ENCODE peak calls at places on chromosomes 16 and 17, in six cellular contexts. One of them, this sample, is unnamed.

GRCh38 chr17:9837551-9838471 is 12.1 kb downstream of the GLP2R start:
- DNase-seq in WTC11: no peak
- DNase-seq in transverse colon: peak
- DNase-seq in SK-N-SH: no peak
- DNase-seq in GM12865: no peak
- DNase-seq in activated CD8-positive, alpha-beta T cell treated with anti-CD3 and anti-CD28 coated beads for 36 hours: no peak
- DNase-seq in this sample: no peak

GRCh38 chr16:72013389-72013788 is 4.8 kb downstream of the DHODH start:
- DNase-seq in WTC11: no peak
- DNase-seq in transverse colon: no peak
- DNase-seq in SK-N-SH: no peak
- DNase-seq in GM12865: no peak
- DNase-seq in activated CD8-positive, alpha-beta T cell treated with anti-CD3 and anti-CD28 coated beads for 36 hours: peak
- DNase-seq in this sample: no peak

GRCh38 chr17:68674271-68674925 is 73.2 kb upstream of the FAM20A start:
- DNase-seq in WTC11: no peak
- DNase-seq in transverse colon: no peak
- DNase-seq in SK-N-SH: no peak
- DNase-seq in GM12865: no peak
- DNase-seq in activated CD8-positive, alpha-beta T cell treated with anti-CD3 and anti-CD28 coated beads for 36 hours: no peak
- DNase-seq in this sample: no peak

GRCh38 chr17:68346448-68346847 is 55.2 kb downstream of the ARSG start:
- DNase-seq in WTC11: no peak
- DNase-seq in transverse colon: peak
- DNase-seq in SK-N-SH: no peak
- DNase-seq in GM12865: peak
- DNase-seq in activated CD8-positive, alpha-beta T cell treated with anti-CD3 and anti-CD28 coated beads for 36 hours: peak
- DNase-seq in this sample: peak

GRCh38 chr17:53633856-53634255 is 188.9 kb upstream of the KIF2B start:
- DNase-seq in WTC11: no peak
- DNase-seq in transverse colon: no peak
- DNase-seq in SK-N-SH: no peak
- DNase-seq in GM12865: no peak
- DNase-seq in activated CD8-positive, alpha-beta T cell treated with anti-CD3 and anti-CD28 coated beads for 36 hours: no peak
- DNase-seq in this sample: no peak

GRCh38 chr16:85911531-85911930 is 12.6 kb downstream of the IRF8 start:
- DNase-seq in WTC11: no peak
- DNase-seq in transverse colon: no peak
- DNase-seq in SK-N-SH: no peak
- DNase-seq in GM12865: no peak
- DNase-seq in activated CD8-positive, alpha-beta T cell treated with anti-CD3 and anti-CD28 coated beads for 36 hours: no peak
- DNase-seq in this sample: no peak

GRCh38 chr17:39578272-39578671 is 29.4 kb downstream of the NEUROD2 start:
- DNase-seq in WTC11: no peak
- DNase-seq in transverse colon: no peak
- DNase-seq in SK-N-SH: no peak
- DNase-seq in GM12865: no peak
- DNase-seq in activated CD8-positive, alpha-beta T cell treated with anti-CD3 and anti-CD28 coated beads for 36 hours: no peak
- DNase-seq in this sample: no peak

GRCh38 chr17:28446716-28447395 is 26.6 kb upstream of the SLC13A2 start:
- DNase-seq in WTC11: no peak
- DNase-seq in transverse colon: no peak
- DNase-seq in SK-N-SH: no peak
- DNase-seq in GM12865: no peak
- DNase-seq in activated CD8-positive, alpha-beta T cell treated with anti-CD3 and anti-CD28 coated beads for 36 hours: no peak
- DNase-seq in this sample: no peak

GRCh38 chr16:14285542-14286380 is 214.6 kb downstream of the MRTFB start:
- DNase-seq in WTC11: peak
- DNase-seq in transverse colon: peak
- DNase-seq in SK-N-SH: peak
- DNase-seq in GM12865: peak
- DNase-seq in activated CD8-positive, alpha-beta T cell treated with anti-CD3 and anti-CD28 coated beads for 36 hours: peak
- DNase-seq in this sample: peak

GRCh38 chr17:58352843-58353719 is 1.1 kb upstream of the SUPT4H1 start:
- DNase-seq in WTC11: peak
- DNase-seq in transverse colon: peak
- DNase-seq in SK-N-SH: peak
- DNase-seq in GM12865: peak
- DNase-seq in activated CD8-positive, alpha-beta T cell treated with anti-CD3 and anti-CD28 coated beads for 36 hours: peak
- DNase-seq in this sample: no peak

GRCh38 chr16:747978-748746 is 7.4 kb upstream of the CIAO3 start:
- DNase-seq in WTC11: no peak
- DNase-seq in transverse colon: no peak
- DNase-seq in SK-N-SH: no peak
- DNase-seq in GM12865: no peak
- DNase-seq in activated CD8-positive, alpha-beta T cell treated with anti-CD3 and anti-CD28 coated beads for 36 hours: no peak
- DNase-seq in this sample: no peak

GRCh38 chr16:27428035-27428785 is 26.2 kb downstream of the IL21R start:
- DNase-seq in WTC11: no peak
- DNase-seq in transverse colon: no peak
- DNase-seq in SK-N-SH: no peak
- DNase-seq in GM12865: peak
- DNase-seq in activated CD8-positive, alpha-beta T cell treated with anti-CD3 and anti-CD28 coated beads for 36 hours: peak
- DNase-seq in this sample: peak

GRCh38 chr17:6695051-6695450 is 18.1 kb downstream of the SLC13A5 start:
- DNase-seq in WTC11: no peak
- DNase-seq in transverse colon: no peak
- DNase-seq in SK-N-SH: no peak
- DNase-seq in GM12865: no peak
- DNase-seq in activated CD8-positive, alpha-beta T cell treated with anti-CD3 and anti-CD28 coated beads for 36 hours: no peak
- DNase-seq in this sample: no peak

GRCh38 chr16:23505180-23505665 is 5.1 kb downstream of the GGA2 start:
- DNase-seq in WTC11: no peak
- DNase-seq in transverse colon: no peak
- DNase-seq in SK-N-SH: no peak
- DNase-seq in GM12865: no peak
- DNase-seq in activated CD8-positive, alpha-beta T cell treated with anti-CD3 and anti-CD28 coated beads for 36 hours: no peak
- DNase-seq in this sample: no peak

GRCh38 chr17:16352303-16352837 is 899 bp downstream of the CENPV start:
- DNase-seq in WTC11: peak
- DNase-seq in transverse colon: peak
- DNase-seq in SK-N-SH: peak
- DNase-seq in GM12865: peak
- DNase-seq in activated CD8-positive, alpha-beta T cell treated with anti-CD3 and anti-CD28 coated beads for 36 hours: peak
- DNase-seq in this sample: peak

GRCh38 chr17:182164-182751 is 808 bp upstream of the DOC2B start:
- DNase-seq in WTC11: peak
- DNase-seq in transverse colon: no peak
- DNase-seq in SK-N-SH: no peak
- DNase-seq in GM12865: no peak
- DNase-seq in activated CD8-positive, alpha-beta T cell treated with anti-CD3 and anti-CD28 coated beads for 36 hours: no peak
- DNase-seq in this sample: no peak

GRCh38 chr17:15083225-15083624 is 181.9 kb downstream of the PMP22 start:
- DNase-seq in WTC11: no peak
- DNase-seq in transverse colon: no peak
- DNase-seq in SK-N-SH: no peak
- DNase-seq in GM12865: no peak
- DNase-seq in activated CD8-positive, alpha-beta T cell treated with anti-CD3 and anti-CD28 coated beads for 36 hours: no peak
- DNase-seq in this sample: no peak

GRCh38 chr16:89052824-89053724 is 40.6 kb upstream of the ACSF3 start:
- DNase-seq in WTC11: no peak
- DNase-seq in transverse colon: peak
- DNase-seq in SK-N-SH: peak
- DNase-seq in GM12865: no peak
- DNase-seq in activated CD8-positive, alpha-beta T cell treated with anti-CD3 and anti-CD28 coated beads for 36 hours: no peak
- DNase-seq in this sample: no peak

GRCh38 chr16:58418601-58419000 is 26.3 kb downstream of the GINS3 start:
- DNase-seq in WTC11: no peak
- DNase-seq in transverse colon: no peak
- DNase-seq in SK-N-SH: no peak
- DNase-seq in GM12865: no peak
- DNase-seq in activated CD8-positive, alpha-beta T cell treated with anti-CD3 and anti-CD28 coated beads for 36 hours: no peak
- DNase-seq in this sample: peak

GRCh38 chr17:6035801-6036394 is 34.3 kb upstream of the WSCD1 start:
- DNase-seq in WTC11: no peak
- DNase-seq in transverse colon: no peak
- DNase-seq in SK-N-SH: no peak
- DNase-seq in GM12865: no peak
- DNase-seq in activated CD8-positive, alpha-beta T cell treated with anti-CD3 and anti-CD28 coated beads for 36 hours: no peak
- DNase-seq in this sample: no peak

GRCh38 chr17:7080445-7081041 is 492 bp upstream of the CLEC10A start:
- DNase-seq in WTC11: no peak
- DNase-seq in transverse colon: no peak
- DNase-seq in SK-N-SH: no peak
- DNase-seq in GM12865: no peak
- DNase-seq in activated CD8-positive, alpha-beta T cell treated with anti-CD3 and anti-CD28 coated beads for 36 hours: no peak
- DNase-seq in this sample: no peak

GRCh38 chr16:49466881-49467280 is 93.3 kb downstream of the C16orf78 start:
- DNase-seq in WTC11: no peak
- DNase-seq in transverse colon: no peak
- DNase-seq in SK-N-SH: no peak
- DNase-seq in GM12865: no peak
- DNase-seq in activated CD8-positive, alpha-beta T cell treated with anti-CD3 and anti-CD28 coated beads for 36 hours: no peak
- DNase-seq in this sample: no peak

GRCh38 chr17:5592382-5592781 is 8.1 kb upstream of the NLRP1 start:
- DNase-seq in WTC11: no peak
- DNase-seq in transverse colon: no peak
- DNase-seq in SK-N-SH: peak
- DNase-seq in GM12865: peak
- DNase-seq in activated CD8-positive, alpha-beta T cell treated with anti-CD3 and anti-CD28 coated beads for 36 hours: no peak
- DNase-seq in this sample: peak

GRCh38 chr17:14340968-14341412 is 40.1 kb downstream of the HS3ST3B1 start:
- DNase-seq in WTC11: no peak
- DNase-seq in transverse colon: no peak
- DNase-seq in SK-N-SH: no peak
- DNase-seq in GM12865: no peak
- DNase-seq in activated CD8-positive, alpha-beta T cell treated with anti-CD3 and anti-CD28 coated beads for 36 hours: no peak
- DNase-seq in this sample: no peak

GRCh38 chr17:47850692-47851573 is at the start of gene SP6:
- DNase-seq in WTC11: peak
- DNase-seq in transverse colon: peak
- DNase-seq in SK-N-SH: peak
- DNase-seq in GM12865: no peak
- DNase-seq in activated CD8-positive, alpha-beta T cell treated with anti-CD3 and anti-CD28 coated beads for 36 hours: peak
- DNase-seq in this sample: peak

GRCh38 chr17:13561606-13562270 is 40.0 kb downstream of the HS3ST3A1 start:
- DNase-seq in WTC11: no peak
- DNase-seq in transverse colon: peak
- DNase-seq in SK-N-SH: no peak
- DNase-seq in GM12865: no peak
- DNase-seq in activated CD8-positive, alpha-beta T cell treated with anti-CD3 and anti-CD28 coated beads for 36 hours: no peak
- DNase-seq in this sample: no peak

GRCh38 chr17:4329838-4330237 is 36.6 kb downstream of the UBE2G1 start:
- DNase-seq in WTC11: no peak
- DNase-seq in transverse colon: no peak
- DNase-seq in SK-N-SH: no peak
- DNase-seq in GM12865: no peak
- DNase-seq in activated CD8-positive, alpha-beta T cell treated with anti-CD3 and anti-CD28 coated beads for 36 hours: no peak
- DNase-seq in this sample: no peak

DNA sequence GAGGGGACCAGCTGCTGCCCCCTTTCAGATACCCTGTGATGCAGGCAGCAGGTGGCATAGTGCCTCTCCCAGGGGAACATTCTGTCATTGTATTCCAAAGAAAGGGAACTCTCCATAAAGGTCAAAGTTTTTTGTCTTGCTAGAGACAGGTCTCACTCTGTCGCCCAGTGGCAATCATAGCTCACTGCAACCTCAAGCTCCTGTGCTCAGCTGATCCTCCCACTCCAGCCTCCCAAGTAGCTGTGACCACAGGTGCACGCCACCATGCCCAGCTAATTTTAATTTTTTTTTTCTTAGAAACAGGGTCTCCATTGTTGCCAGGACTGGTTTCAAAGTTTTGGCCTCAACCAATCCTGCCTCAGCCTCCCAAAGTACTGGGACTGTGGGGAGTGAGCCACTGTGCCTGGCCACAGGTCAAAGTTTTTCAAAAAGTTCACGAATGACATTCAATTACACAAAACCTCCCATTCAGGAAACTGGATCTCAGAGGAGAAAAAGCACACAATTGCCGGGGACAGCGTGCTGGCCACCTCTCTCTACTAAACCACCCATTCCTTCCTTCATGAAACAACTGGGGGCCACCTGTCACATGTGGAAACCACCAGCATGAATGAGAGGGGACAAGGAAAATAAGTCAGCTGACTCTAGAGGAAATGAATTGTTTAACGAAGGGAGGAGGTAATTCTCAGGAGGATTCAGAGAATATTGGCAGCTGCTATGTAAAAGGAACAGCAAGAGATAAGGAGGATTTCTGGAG is 80.0 kb downstream of the MARCHF10 start:
- DNase-seq in WTC11: no peak
- DNase-seq in transverse colon: no peak
- DNase-seq in SK-N-SH: no peak
- DNase-seq in GM12865: peak
- DNase-seq in activated CD8-positive, alpha-beta T cell treated with anti-CD3 and anti-CD28 coated beads for 36 hours: no peak
- DNase-seq in this sample: no peak
- TF ChIP-seq CTCF in WTC11: no peak
- TF ChIP-seq CTCF in transverse colon: no peak
- TF ChIP-seq CTCF in SK-N-SH: no peak
- TF ChIP-seq CTCF in GM12865: no peak
- TF ChIP-seq CTCF in activated CD8-positive, alpha-beta T cell treated with anti-CD3 and anti-CD28 coated beads for 36 hours: no peak
- TF ChIP-seq CTCF in this sample: peak

GRCh38 chr16:4272114-4272954 is 489 bp downstream of the TFAP4 start:
- DNase-seq in WTC11: peak
- DNase-seq in transverse colon: peak
- DNase-seq in SK-N-SH: peak
- DNase-seq in GM12865: peak
- DNase-seq in activated CD8-positive, alpha-beta T cell treated with anti-CD3 and anti-CD28 coated beads for 36 hours: no peak
- DNase-seq in this sample: peak
- TF ChIP-seq CTCF in WTC11: no peak
- TF ChIP-seq CTCF in transverse colon: no peak
- TF ChIP-seq CTCF in SK-N-SH: no peak
- TF ChIP-seq CTCF in GM12865: no peak
- TF ChIP-seq CTCF in activated CD8-positive, alpha-beta T cell treated with anti-CD3 and anti-CD28 coated beads for 36 hours: no peak
- TF ChIP-seq CTCF in this sample: no peak

GRCh38 chr16:70770291-70770967 is 30.5 kb downstream of the VAC14 start:
- DNase-seq in WTC11: no peak
- DNase-seq in transverse colon: no peak
- DNase-seq in SK-N-SH: no peak
- DNase-seq in GM12865: no peak
- DNase-seq in activated CD8-positive, alpha-beta T cell treated with anti-CD3 and anti-CD28 coated beads for 36 hours: no peak
- DNase-seq in this sample: no peak
- TF ChIP-seq CTCF in WTC11: no peak
- TF ChIP-seq CTCF in transverse colon: no peak
- TF ChIP-seq CTCF in SK-N-SH: no peak
- TF ChIP-seq CTCF in GM12865: no peak
- TF ChIP-seq CTCF in activated CD8-positive, alpha-beta T cell treated with anti-CD3 and anti-CD28 coated beads for 36 hours: no peak
- TF ChIP-seq CTCF in this sample: no peak

GRCh38 chr17:44206825-44207155 is 7.1 kb upstream of the ATXN7L3 start:
- DNase-seq in WTC11: no peak
- DNase-seq in transverse colon: no peak
- DNase-seq in SK-N-SH: no peak
- DNase-seq in GM12865: no peak
- DNase-seq in activated CD8-positive, alpha-beta T cell treated with anti-CD3 and anti-CD28 coated beads for 36 hours: no peak
- DNase-seq in this sample: no peak

GRCh38 chr17:44203731-44204452 is 4.2 kb upstream of the ATXN7L3 start:
- DNase-seq in WTC11: peak
- DNase-seq in transverse colon: peak
- DNase-seq in SK-N-SH: peak
- DNase-seq in GM12865: peak
- DNase-seq in activated CD8-positive, alpha-beta T cell treated with anti-CD3 and anti-CD28 coated beads for 36 hours: peak
- DNase-seq in this sample: peak

GRCh38 chr17:44207319-44207718 is 7.6 kb upstream of the ATXN7L3 start:
- DNase-seq in WTC11: no peak
- DNase-seq in transverse colon: no peak
- DNase-seq in SK-N-SH: no peak
- DNase-seq in GM12865: no peak
- DNase-seq in activated CD8-positive, alpha-beta T cell treated with anti-CD3 and anti-CD28 coated beads for 36 hours: no peak
- DNase-seq in this sample: no peak

GRCh38 chr17:44204453-44204882 is 4.8 kb upstream of the ATXN7L3 start:
- DNase-seq in WTC11: no peak
- DNase-seq in transverse colon: no peak
- DNase-seq in SK-N-SH: no peak
- DNase-seq in GM12865: no peak
- DNase-seq in activated CD8-positive, alpha-beta T cell treated with anti-CD3 and anti-CD28 coated beads for 36 hours: no peak
- DNase-seq in this sample: no peak

GRCh38 chr17:44205962-44206824 is 6.5 kb upstream of the ATXN7L3 start:
- DNase-seq in WTC11: no peak
- DNase-seq in transverse colon: no peak
- DNase-seq in SK-N-SH: no peak
- DNase-seq in GM12865: no peak
- DNase-seq in activated CD8-positive, alpha-beta T cell treated with anti-CD3 and anti-CD28 coated beads for 36 hours: peak
- DNase-seq in this sample: no peak
- TF ChIP-seq CTCF in WTC11: no peak
- TF ChIP-seq CTCF in transverse colon: no peak
- TF ChIP-seq CTCF in SK-N-SH: peak
- TF ChIP-seq CTCF in GM12865: peak
- TF ChIP-seq CTCF in activated CD8-positive, alpha-beta T cell treated with anti-CD3 and anti-CD28 coated beads for 36 hours: peak
- TF ChIP-seq CTCF in this sample: no peak

This sample was measured in GM10248.